ENCODE peak calls at places on chromosomes 2 and 18, in ten cellular contexts. One of them, this sample, is unnamed.

GRCh38 chr2:67726416-67726815 is 329.3 kb downstream of the ETAA1 start:
- DNase-seq in pancreas: no peak
- DNase-seq in uterus: no peak
- DNase-seq in heart left ventricle: no peak
- DNase-seq in H1: no peak
- DNase-seq in GM23248: no peak
- DNase-seq in NT2/D1: no peak
- DNase-seq in Jurkat, Clone E6-1: no peak
- DNase-seq in left ventricle myocardium inferior: no peak
- DNase-seq in fibroblast of pulmonary artery: no peak
- DNase-seq in this sample: no peak

GRCh38 chr18:49628993-49629795 is 67.3 kb downstream of the LIPG start:
- DNase-seq in pancreas: peak
- DNase-seq in left ventricle myocardium inferior: peak
- DNase-seq in uterus: no peak
- DNase-seq in NT2/D1: no peak
- DNase-seq in fibroblast of pulmonary artery: no peak
- DNase-seq in H1: no peak
- DNase-seq in Jurkat, Clone E6-1: no peak
- DNase-seq in GM23248: no peak
- DNase-seq in heart left ventricle: no peak
- DNase-seq in this sample: no peak

GRCh38 chr2:204021290-204022081 is 84.9 kb downstream of the ICOS start:
- DNase-seq in heart left ventricle: no peak
- DNase-seq in uterus: no peak
- DNase-seq in fibroblast of pulmonary artery: no peak
- DNase-seq in Jurkat, Clone E6-1: no peak
- DNase-seq in NT2/D1: no peak
- DNase-seq in H1: no peak
- DNase-seq in left ventricle myocardium inferior: no peak
- DNase-seq in GM23248: no peak
- DNase-seq in pancreas: no peak
- DNase-seq in this sample: no peak

GRCh38 chr2:234770715-234771141 is 181.1 kb upstream of the SH3BP4 start:
- DNase-seq in Jurkat, Clone E6-1: no peak
- DNase-seq in pancreas: no peak
- DNase-seq in heart left ventricle: no peak
- DNase-seq in left ventricle myocardium inferior: no peak
- DNase-seq in uterus: no peak
- DNase-seq in H1: no peak
- DNase-seq in fibroblast of pulmonary artery: no peak
- DNase-seq in NT2/D1: no peak
- DNase-seq in GM23248: no peak
- DNase-seq in this sample: no peak

GRCh38 chr2:54750040-54750439 is 26.6 kb downstream of the EML6 start:
- DNase-seq in heart left ventricle: no peak
- DNase-seq in fibroblast of pulmonary artery: no peak
- DNase-seq in NT2/D1: no peak
- DNase-seq in uterus: no peak
- DNase-seq in left ventricle myocardium inferior: no peak
- DNase-seq in Jurkat, Clone E6-1: no peak
- DNase-seq in GM23248: peak
- DNase-seq in H1: no peak
- DNase-seq in pancreas: peak
- DNase-seq in this sample: no peak

GRCh38 chr18:62610509-62611394 is 87.9 kb downstream of the ZCCHC2 start:
- DNase-seq in H1: no peak
- DNase-seq in left ventricle myocardium inferior: no peak
- DNase-seq in NT2/D1: no peak
- DNase-seq in heart left ventricle: no peak
- DNase-seq in GM23248: no peak
- DNase-seq in Jurkat, Clone E6-1: no peak
- DNase-seq in fibroblast of pulmonary artery: no peak
- DNase-seq in pancreas: no peak
- DNase-seq in uterus: no peak
- DNase-seq in this sample: no peak

GRCh38 chr18:32760391-32760790 is 12.4 kb downstream of the KLHL14 start:
- DNase-seq in left ventricle myocardium inferior: no peak
- DNase-seq in fibroblast of pulmonary artery: no peak
- DNase-seq in H1: no peak
- DNase-seq in heart left ventricle: no peak
- DNase-seq in Jurkat, Clone E6-1: no peak
- DNase-seq in NT2/D1: no peak
- DNase-seq in uterus: no peak
- DNase-seq in pancreas: no peak
- DNase-seq in GM23248: no peak
- DNase-seq in this sample: no peak

GRCh38 chr2:147449323-147450080 is 395.3 kb upstream of the ACVR2A start:
- DNase-seq in NT2/D1: peak
- DNase-seq in Jurkat, Clone E6-1: peak
- DNase-seq in left ventricle myocardium inferior: no peak
- DNase-seq in heart left ventricle: no peak
- DNase-seq in pancreas: no peak
- DNase-seq in H1: no peak
- DNase-seq in fibroblast of pulmonary artery: no peak
- DNase-seq in GM23248: peak
- DNase-seq in uterus: no peak
- DNase-seq in this sample: no peak

GRCh38 chr18:2657788-2658458 is 2.4 kb downstream of the SMCHD1 start:
- DNase-seq in H1: no peak
- DNase-seq in Jurkat, Clone E6-1: no peak
- DNase-seq in NT2/D1: no peak
- DNase-seq in heart left ventricle: no peak
- DNase-seq in left ventricle myocardium inferior: no peak
- DNase-seq in GM23248: peak
- DNase-seq in pancreas: no peak
- DNase-seq in fibroblast of pulmonary artery: peak
- DNase-seq in uterus: no peak
- DNase-seq in this sample: no peak
- H3K4me3 ChIP-seq in H1: no peak
- H3K4me3 ChIP-seq in Jurkat, Clone E6-1: no peak
- H3K4me3 ChIP-seq in NT2/D1: no peak
- H3K4me3 ChIP-seq in heart left ventricle: peak
- H3K4me3 ChIP-seq in left ventricle myocardium inferior: peak
- H3K4me3 ChIP-seq in GM23248: peak
- H3K4me3 ChIP-seq in pancreas: no peak
- H3K4me3 ChIP-seq in fibroblast of pulmonary artery: peak
- H3K4me3 ChIP-seq in uterus: peak
- H3K4me3 ChIP-seq in this sample: peak

GRCh38 chr2:16165518-16166326 is 225.4 kb downstream of the MYCN start:
- DNase-seq in uterus: no peak
- DNase-seq in GM23248: no peak
- DNase-seq in pancreas: no peak
- DNase-seq in fibroblast of pulmonary artery: no peak
- DNase-seq in NT2/D1: no peak
- DNase-seq in Jurkat, Clone E6-1: no peak
- DNase-seq in left ventricle myocardium inferior: no peak
- DNase-seq in H1: no peak
- DNase-seq in heart left ventricle: no peak
- DNase-seq in this sample: no peak

GRCh38 chr2:16168506-16169264 is 228.3 kb downstream of the MYCN start:
- DNase-seq in H1: no peak
- DNase-seq in uterus: no peak
- DNase-seq in fibroblast of pulmonary artery: no peak
- DNase-seq in NT2/D1: peak
- DNase-seq in Jurkat, Clone E6-1: no peak
- DNase-seq in heart left ventricle: no peak
- DNase-seq in GM23248: no peak
- DNase-seq in pancreas: no peak
- DNase-seq in left ventricle myocardium inferior: no peak
- DNase-seq in this sample: no peak

GRCh38 chr2:16169381-16169960 is 229.1 kb downstream of the MYCN start:
- DNase-seq in heart left ventricle: no peak
- DNase-seq in uterus: no peak
- DNase-seq in Jurkat, Clone E6-1: no peak
- DNase-seq in GM23248: no peak
- DNase-seq in left ventricle myocardium inferior: no peak
- DNase-seq in H1: no peak
- DNase-seq in pancreas: no peak
- DNase-seq in fibroblast of pulmonary artery: no peak
- DNase-seq in NT2/D1: no peak
- DNase-seq in this sample: no peak

GRCh38 chr2:16166327-16166981 is 226.1 kb downstream of the MYCN start:
- DNase-seq in pancreas: no peak
- DNase-seq in heart left ventricle: no peak
- DNase-seq in H1: peak
- DNase-seq in Jurkat, Clone E6-1: no peak
- DNase-seq in uterus: no peak
- DNase-seq in GM23248: no peak
- DNase-seq in fibroblast of pulmonary artery: no peak
- DNase-seq in NT2/D1: peak
- DNase-seq in left ventricle myocardium inferior: no peak
- DNase-seq in this sample: no peak

DNA sequence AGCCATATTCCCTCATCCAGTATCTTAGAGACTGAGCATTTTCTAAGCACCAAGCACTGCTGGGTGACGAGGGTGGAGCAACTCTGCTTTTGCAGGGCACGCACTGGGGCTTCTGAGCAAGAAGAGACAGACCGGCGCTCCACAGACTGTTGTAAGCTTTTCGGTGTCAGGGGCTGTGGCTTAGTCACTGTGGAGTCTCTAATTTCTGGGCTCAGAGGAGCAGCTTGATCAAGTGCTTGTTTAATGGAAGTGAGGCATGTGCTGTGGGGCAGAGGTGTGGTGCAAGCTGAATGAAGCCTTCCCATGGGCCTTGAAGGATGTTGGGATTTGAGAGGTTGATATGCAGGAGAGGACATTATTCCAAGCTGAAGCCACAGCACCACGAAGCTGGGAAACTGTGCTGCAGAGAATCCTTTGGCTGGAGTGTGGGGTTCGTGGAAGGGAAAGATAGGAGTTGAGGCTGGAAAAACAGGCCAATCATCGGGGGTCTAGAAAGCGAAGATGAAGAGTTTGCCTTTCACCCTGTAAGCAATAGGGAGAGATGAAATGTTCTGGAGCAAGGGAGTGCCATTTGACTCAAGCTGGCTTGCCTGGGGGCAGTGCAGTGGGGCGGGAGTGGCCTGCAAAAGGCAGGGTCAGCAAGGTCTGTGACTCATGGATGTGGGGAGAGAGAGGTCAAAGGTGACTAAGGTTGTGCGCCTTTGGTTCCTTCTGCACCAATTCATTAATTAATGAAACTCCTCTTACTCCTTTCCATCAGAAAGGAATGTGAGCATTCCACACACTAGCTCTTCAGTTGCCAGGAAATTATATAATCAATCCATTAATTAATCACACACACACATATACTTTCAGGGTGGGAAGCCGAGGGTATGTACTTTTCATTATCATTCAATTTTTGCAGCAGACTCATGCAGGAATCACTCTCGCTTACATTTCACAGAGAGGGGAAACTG is 227.4 kb downstream of the MYCN start:
- DNase-seq in NT2/D1: no peak
- DNase-seq in left ventricle myocardium inferior: no peak
- DNase-seq in pancreas: no peak
- DNase-seq in heart left ventricle: no peak
- DNase-seq in GM23248: no peak
- DNase-seq in uterus: no peak
- DNase-seq in fibroblast of pulmonary artery: no peak
- DNase-seq in Jurkat, Clone E6-1: no peak
- DNase-seq in H1: no peak
- DNase-seq in this sample: no peak
- H3K4me3 ChIP-seq in NT2/D1: no peak
- H3K4me3 ChIP-seq in left ventricle myocardium inferior: no peak
- H3K4me3 ChIP-seq in pancreas: no peak
- H3K4me3 ChIP-seq in heart left ventricle: no peak
- H3K4me3 ChIP-seq in GM23248: no peak
- H3K4me3 ChIP-seq in uterus: no peak
- H3K4me3 ChIP-seq in fibroblast of pulmonary artery: no peak
- H3K4me3 ChIP-seq in Jurkat, Clone E6-1: no peak
- H3K4me3 ChIP-seq in H1: no peak
- H3K4me3 ChIP-seq in this sample: no peak

GRCh38 chr18:2979871-2980606 is 32.9 kb downstream of the LPIN2 start:
- DNase-seq in GM23248: peak
- DNase-seq in Jurkat, Clone E6-1: no peak
- DNase-seq in uterus: no peak
- DNase-seq in pancreas: no peak
- DNase-seq in H1: no peak
- DNase-seq in NT2/D1: no peak
- DNase-seq in left ventricle myocardium inferior: no peak
- DNase-seq in fibroblast of pulmonary artery: peak
- DNase-seq in heart left ventricle: no peak
- DNase-seq in this sample: peak

GRCh38 chr18:2980607-2980923 is 32.4 kb downstream of the LPIN2 start:
- DNase-seq in NT2/D1: no peak
- DNase-seq in left ventricle myocardium inferior: no peak
- DNase-seq in H1: no peak
- DNase-seq in pancreas: no peak
- DNase-seq in fibroblast of pulmonary artery: no peak
- DNase-seq in uterus: no peak
- DNase-seq in Jurkat, Clone E6-1: no peak
- DNase-seq in GM23248: no peak
- DNase-seq in heart left ventricle: no peak
- DNase-seq in this sample: no peak

GRCh38 chr18:2983296-2983695 is 29.6 kb downstream of the LPIN2 start:
- DNase-seq in heart left ventricle: no peak
- DNase-seq in GM23248: peak
- DNase-seq in H1: no peak
- DNase-seq in fibroblast of pulmonary artery: no peak
- DNase-seq in NT2/D1: no peak
- DNase-seq in pancreas: no peak
- DNase-seq in left ventricle myocardium inferior: no peak
- DNase-seq in uterus: no peak
- DNase-seq in Jurkat, Clone E6-1: no peak
- DNase-seq in this sample: no peak

GRCh38 chr18:2982452-2983172 is 30.3 kb downstream of the LPIN2 start:
- DNase-seq in uterus: no peak
- DNase-seq in heart left ventricle: no peak
- DNase-seq in pancreas: no peak
- DNase-seq in GM23248: peak
- DNase-seq in Jurkat, Clone E6-1: peak
- DNase-seq in H1: no peak
- DNase-seq in left ventricle myocardium inferior: no peak
- DNase-seq in fibroblast of pulmonary artery: no peak
- DNase-seq in NT2/D1: no peak
- DNase-seq in this sample: no peak

DNA sequence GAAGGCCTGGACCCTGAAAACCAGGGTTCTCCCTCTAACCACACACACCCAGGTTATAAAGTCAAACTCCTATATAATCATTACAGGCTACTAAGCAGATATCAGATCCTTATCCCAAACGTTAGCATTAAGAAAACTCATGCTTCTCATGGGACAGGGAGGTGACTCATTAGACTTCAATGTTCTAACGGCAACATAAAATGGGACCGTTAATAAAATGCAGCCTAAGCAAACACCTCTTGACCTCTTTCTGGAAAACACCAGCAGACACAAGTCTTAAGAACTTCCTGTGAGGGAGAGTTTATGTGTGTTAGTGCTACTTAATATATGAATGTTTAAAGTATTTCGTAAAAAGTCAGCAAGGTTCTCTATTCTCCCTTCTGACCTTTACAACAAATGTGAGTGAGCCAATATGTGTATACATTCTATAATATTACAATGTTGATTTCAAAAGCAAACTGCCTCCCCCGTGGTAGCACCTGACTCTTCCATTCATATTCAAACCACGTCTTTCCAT is 31.7 kb downstream of the LPIN2 start:
- DNase-seq in heart left ventricle: no peak
- DNase-seq in pancreas: no peak
- DNase-seq in fibroblast of pulmonary artery: peak
- DNase-seq in Jurkat, Clone E6-1: no peak
- DNase-seq in left ventricle myocardium inferior: no peak
- DNase-seq in GM23248: peak
- DNase-seq in H1: no peak
- DNase-seq in uterus: no peak
- DNase-seq in NT2/D1: no peak
- DNase-seq in this sample: peak
- H3K4me3 ChIP-seq in heart left ventricle: peak
- H3K4me3 ChIP-seq in pancreas: no peak
- H3K4me3 ChIP-seq in fibroblast of pulmonary artery: peak
- H3K4me3 ChIP-seq in Jurkat, Clone E6-1: no peak
- H3K4me3 ChIP-seq in left ventricle myocardium inferior: no peak
- H3K4me3 ChIP-seq in GM23248: peak
- H3K4me3 ChIP-seq in H1: peak
- H3K4me3 ChIP-seq in uterus: no peak
- H3K4me3 ChIP-seq in NT2/D1: no peak
- H3K4me3 ChIP-seq in this sample: no peak

DNA sequence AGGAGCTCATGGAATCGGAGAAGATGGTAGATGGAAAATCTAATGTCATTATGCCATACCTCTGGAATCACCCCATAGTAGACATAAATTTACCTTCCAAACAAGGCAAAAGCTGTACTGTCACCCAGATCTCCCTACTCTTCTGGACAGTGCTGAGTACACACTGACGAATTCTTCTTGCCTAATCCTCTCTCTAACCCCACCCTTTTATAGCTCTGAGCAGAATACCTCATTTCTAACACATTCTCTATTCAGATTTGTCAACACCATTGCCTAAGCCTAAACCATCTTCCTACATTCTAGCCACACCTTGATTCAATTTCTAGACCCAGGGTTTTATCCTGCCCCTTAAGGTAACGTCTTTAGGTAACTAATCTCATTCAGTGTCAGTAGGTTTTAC is 321.0 kb upstream of the NRP2 start:
- DNase-seq in fibroblast of pulmonary artery: no peak
- DNase-seq in left ventricle myocardium inferior: no peak
- DNase-seq in pancreas: no peak
- DNase-seq in uterus: no peak
- DNase-seq in H1: no peak
- DNase-seq in heart left ventricle: no peak
- DNase-seq in GM23248: peak
- DNase-seq in Jurkat, Clone E6-1: no peak
- DNase-seq in NT2/D1: no peak
- DNase-seq in this sample: no peak
- H3K4me3 ChIP-seq in fibroblast of pulmonary artery: no peak
- H3K4me3 ChIP-seq in left ventricle myocardium inferior: no peak
- H3K4me3 ChIP-seq in pancreas: no peak
- H3K4me3 ChIP-seq in uterus: no peak
- H3K4me3 ChIP-seq in H1: no peak
- H3K4me3 ChIP-seq in heart left ventricle: no peak
- H3K4me3 ChIP-seq in GM23248: no peak
- H3K4me3 ChIP-seq in Jurkat, Clone E6-1: no peak
- H3K4me3 ChIP-seq in NT2/D1: no peak
- H3K4me3 ChIP-seq in this sample: no peak